ENCODE peak calls at places on chromosomes 11 and 22, in nine cellular contexts. S, X, I, E, P, D, M, V and C are unnamed samples.

GRCh38 chr11:106222626-106223025 is 145.2 kb downstream of the AASDHPPT start:
- DNase-seq in D (no peak), V (no peak), E (no peak), P (no peak), I (no peak), S (no peak), X (no peak), M (no peak), C (no peak)

GRCh38 chr22:22463855-22464540 is 44.5 kb downstream of the ZNF280B start:
- DNase-seq in X (peak), P (peak), E (peak), V (peak), I (no peak), M (peak), D (peak), S (no peak), C (no peak)

GRCh38 chr11:8745431-8745986 is 62.9 kb downstream of the RPL27A start:
- DNase-seq in X (no peak), S (no peak), I (no peak), E (no peak), V (no peak), P (no peak), M (no peak), D (no peak), C (no peak)

GRCh38 chr11:78030429-78031325 is 7.6 kb upstream of the KCTD14 start:
- DNase-seq in M (peak), X (peak), I (peak), P (no peak), S (no peak), V (peak), E (no peak), D (no peak), C (no peak)

GRCh38 chr11:112538529-112538928 is 277.9 kb upstream of the PLET1 start:
- DNase-seq in M (no peak), V (no peak), S (no peak), D (no peak), P (no peak), X (no peak), I (no peak), E (no peak), C (no peak)

GRCh38 chr22:37273126-37273845 is 9.0 kb upstream of the CYTH4 start:
- DNase-seq in P (no peak), I (no peak), X (peak), V (peak), E (no peak), S (no peak), M (no peak), D (peak), C (no peak)

GRCh38 chr11:117809236-117810055 is 12.4 kb upstream of the DSCAML1 start:
- DNase-seq in E (peak), V (peak), X (peak), P (peak), I (no peak), D (peak), M (peak), S (no peak), C (no peak)

GRCh38 chr11:126596474-126596873 is 241.0 kb downstream of the ST3GAL4 start:
- DNase-seq in X (no peak), M (no peak), E (no peak), V (no peak), D (no peak), P (no peak), S (no peak), I (no peak), C (no peak)

GRCh38 chr11:88355887-88356286 is 18.4 kb upstream of the CTSC start:
- DNase-seq in I (no peak), D (no peak), V (no peak), S (no peak), X (no peak), E (no peak), M (no peak), P (no peak), C (no peak)

GRCh38 chr11:83945953-83946352 is 659.8 kb upstream of the CCDC90B start:
- DNase-seq in V (no peak), E (no peak), X (no peak), D (no peak), I (no peak), P (no peak), S (no peak), M (no peak), C (no peak)

GRCh38 chr22:26374645-26375044 is 54.4 kb upstream of the ASPHD2 start:
- DNase-seq in E (no peak), I (no peak), S (no peak), X (no peak), M (no peak), V (no peak), P (no peak), D (no peak), C (no peak)

GRCh38 chr11:77086521-77087472 is 15.8 kb upstream of the OMP start:
- DNase-seq in D (no peak), E (no peak), P (no peak), M (peak), S (no peak), V (no peak), I (no peak), X (no peak), C (no peak)

GRCh38 chr11:133402551-133402950 is 129.8 kb downstream of the OPCML start:
- DNase-seq in S (no peak), M (no peak), X (no peak), E (no peak), P (no peak), V (no peak), D (no peak), I (no peak), C (no peak)

GRCh38 chr22:45398214-45398613 is 15.2 kb downstream of the SMC1B start:
- DNase-seq in V (no peak), E (no peak), S (no peak), X (no peak), I (no peak), M (peak), D (no peak), P (no peak), C (no peak)

GRCh38 chr22:50486561-50487289 is at the start of gene MIOX:
- DNase-seq in S (no peak), I (peak), D (peak), E (no peak), M (no peak), P (no peak), V (no peak), X (peak), C (no peak)

GRCh38 chr22:38148252-38148651 is 33.4 kb downstream of the PLA2G6 start:
- DNase-seq in I (peak), D (no peak), M (no peak), P (no peak), V (peak), X (peak), S (no peak), E (peak), C (no peak)

GRCh38 chr11:9293646-9294045 is 20.7 kb downstream of the TMEM41B start:
- DNase-seq in D (no peak), E (no peak), X (no peak), V (no peak), I (no peak), S (no peak), M (no peak), P (no peak), C (peak)

GRCh38 chr11:57479925-57480324 is 19.6 kb downstream of the RTN4RL2 start:
- DNase-seq in S (no peak), X (no peak), P (no peak), M (no peak), D (no peak), E (no peak), V (no peak), I (no peak), C (no peak)

GRCh38 chr11:34546511-34547206 is 33.1 kb upstream of the ELF5 start:
- DNase-seq in P (no peak), E (no peak), I (no peak), D (no peak), S (no peak), M (peak), V (no peak), X (no peak), C (no peak)

GRCh38 chr11:18310800-18311340 is 11.1 kb downstream of the HPS5 start:
- DNase-seq in V (peak), E (no peak), D (no peak), M (no peak), P (peak), I (peak), X (peak), S (no peak), C (no peak)

GRCh38 chr11:445765-446588 is 4.1 kb upstream of the PTDSS2 start:
- DNase-seq in E (no peak), X (no peak), M (no peak), V (no peak), D (no peak), P (no peak), I (no peak), S (no peak), C (no peak)

GRCh38 chr11:3056296-3057068 is 741 bp downstream of the CARS1 start:
- DNase-seq in I (no peak), S (no peak), M (peak), V (peak), E (no peak), P (no peak), D (no peak), X (no peak), C (no peak)

GRCh38 chr11:58905141-58905715 is 34.1 kb upstream of the GLYATL1 start:
- DNase-seq in D (peak), M (peak), V (peak), I (no peak), S (no peak), X (peak), P (no peak), E (no peak), C (peak)

GRCh38 chr22:48368975-48369525 is 1458.6 kb downstream of the BRD1 start:
- DNase-seq in P (no peak), I (no peak), X (no peak), V (no peak), E (no peak), D (no peak), S (no peak), M (no peak), C (peak)

GRCh38 chr11:121661796-121662508 is 209.2 kb upstream of the SORL1-AS1 start:
- DNase-seq in M (no peak), P (no peak), I (no peak), X (peak), E (no peak), V (peak), S (peak), D (peak), C (no peak)

GRCh38 chr11:107741044-107741823 is 29.4 kb upstream of the SLN start:
- DNase-seq in S (no peak), I (peak), M (peak), D (peak), E (peak), X (peak), V (peak), P (peak), C (no peak)

GRCh38 chr11:26571861-26572654 is at the start of gene MUC15:
- DNase-seq in V (no peak), I (peak), D (no peak), E (no peak), S (no peak), M (peak), P (no peak), X (no peak), C (no peak)

GRCh38 chr11:10540546-10540914 is 457 bp downstream of the RNF141 start:
- DNase-seq in S (no peak), V (no peak), I (no peak), X (peak), E (no peak), P (no peak), D (no peak), M (peak), C (peak)

GRCh38 chr22:23696326-23696851 is 5.6 kb downstream of the RGL4 start:
- DNase-seq in S (no peak), P (peak), X (peak), M (no peak), D (no peak), V (no peak), E (no peak), I (no peak), C (peak)

GRCh38 chr22:49014227-49015201 is 813.2 kb downstream of the BRD1 start:
- DNase-seq in I (no peak), E (no peak), V (no peak), D (no peak), P (no peak), S (no peak), M (no peak), X (no peak), C (peak)

GRCh38 chr11:119716475-119717057 is 12.4 kb downstream of the NECTIN1 start:
- DNase-seq in I (no peak), E (no peak), X (no peak), M (no peak), P (no peak), V (no peak), D (no peak), S (no peak), C (no peak)

GRCh38 chr11:17479284-17480214 is 2.9 kb upstream of the ABCC8 start:
- DNase-seq in I (no peak), M (peak), E (peak), P (no peak), X (peak), D (no peak), V (peak), S (no peak), C (no peak)

GRCh38 chr11:70550456-70551195 is 152.3 kb downstream of the CTTN start:
- DNase-seq in X (no peak), S (no peak), D (no peak), M (no peak), P (no peak), V (no peak), E (no peak), I (peak), C (no peak)

GRCh38 chr11:31943056-31943780 is 132.1 kb upstream of the PAX6 start:
- DNase-seq in S (no peak), M (no peak), I (no peak), E (no peak), V (no peak), P (no peak), X (no peak), D (no peak), C (no peak)

GRCh38 chr22:40326905-40327735 is 19.2 kb upstream of the ADSL start:
- DNase-seq in P (no peak), I (no peak), X (peak), E (no peak), S (no peak), V (no peak), D (no peak), M (no peak), C (no peak)

GRCh38 chr11:119222308-119222707 is 16.2 kb downstream of the CBL start:
- DNase-seq in I (no peak), X (peak), M (no peak), V (no peak), P (no peak), D (peak), S (no peak), E (no peak), C (no peak)

GRCh38 chr11:73249858-73250773 is 22.0 kb upstream of the P2RY6 start:
- DNase-seq in P (peak), M (no peak), I (no peak), E (no peak), V (no peak), D (no peak), X (no peak), S (no peak), C (no peak)

GRCh38 chr11:42631223-42631843 is 680.5 kb upstream of the API5 start:
- DNase-seq in X (peak), V (peak), M (no peak), S (no peak), D (peak), I (no peak), P (no peak), E (no peak), C (no peak)
- TF ChIP-seq CTCF in X (peak), V (peak), M (no peak), S (no peak), D (peak), I (peak), P (no peak), E (no peak), C (peak)

DNA sequence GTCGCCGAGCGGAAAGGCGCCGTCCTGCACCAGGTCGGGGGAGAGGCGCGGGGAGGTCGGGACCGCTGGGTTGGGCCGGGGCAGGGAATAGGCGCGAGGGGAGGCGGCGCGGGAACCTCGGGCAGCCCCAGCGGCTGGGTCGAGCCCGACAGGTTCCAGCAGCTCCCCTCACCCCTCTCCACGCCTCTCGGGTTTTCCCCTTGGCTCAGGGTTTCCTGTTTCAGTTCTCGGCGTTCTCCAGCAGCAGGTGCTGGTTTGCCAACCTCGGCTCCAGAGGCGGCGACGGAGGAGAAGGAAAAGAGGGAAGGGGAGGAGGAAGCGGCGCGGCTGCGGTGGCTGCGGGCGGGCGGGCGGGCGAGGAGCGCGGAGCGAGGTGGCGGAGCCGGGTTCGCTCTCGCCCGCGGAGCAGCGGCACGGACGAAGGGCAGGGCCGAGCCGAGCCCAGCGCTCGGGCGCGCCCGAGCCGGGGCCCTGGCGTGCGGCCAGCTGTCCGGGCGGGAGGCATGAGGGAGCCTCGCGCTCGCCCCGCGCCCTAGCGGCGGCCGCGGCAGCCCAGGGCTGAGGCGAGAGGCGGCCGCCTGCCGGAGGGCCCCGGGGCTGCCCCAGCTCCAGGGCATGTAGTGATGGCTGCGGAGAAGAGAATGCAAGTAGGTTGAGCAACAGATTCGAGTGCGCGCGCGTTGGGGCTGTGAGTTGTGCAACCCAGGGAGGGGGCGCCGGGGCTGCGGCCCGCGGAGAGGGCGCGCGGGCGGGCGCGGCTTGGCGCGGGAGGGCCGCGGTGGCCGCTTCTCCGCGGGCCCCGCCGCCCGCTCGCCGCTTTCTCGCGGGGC is at the start of gene ZC3H12C:
- DNase-seq in S (no peak), V (peak), E (peak), X (peak), D (peak), P (peak), M (peak), I (peak), C (peak)
- TF ChIP-seq CTCF in S (peak), V (peak), E (peak), X (peak), D (peak), P (no peak), M (peak), I (peak), C (peak)

DNA sequence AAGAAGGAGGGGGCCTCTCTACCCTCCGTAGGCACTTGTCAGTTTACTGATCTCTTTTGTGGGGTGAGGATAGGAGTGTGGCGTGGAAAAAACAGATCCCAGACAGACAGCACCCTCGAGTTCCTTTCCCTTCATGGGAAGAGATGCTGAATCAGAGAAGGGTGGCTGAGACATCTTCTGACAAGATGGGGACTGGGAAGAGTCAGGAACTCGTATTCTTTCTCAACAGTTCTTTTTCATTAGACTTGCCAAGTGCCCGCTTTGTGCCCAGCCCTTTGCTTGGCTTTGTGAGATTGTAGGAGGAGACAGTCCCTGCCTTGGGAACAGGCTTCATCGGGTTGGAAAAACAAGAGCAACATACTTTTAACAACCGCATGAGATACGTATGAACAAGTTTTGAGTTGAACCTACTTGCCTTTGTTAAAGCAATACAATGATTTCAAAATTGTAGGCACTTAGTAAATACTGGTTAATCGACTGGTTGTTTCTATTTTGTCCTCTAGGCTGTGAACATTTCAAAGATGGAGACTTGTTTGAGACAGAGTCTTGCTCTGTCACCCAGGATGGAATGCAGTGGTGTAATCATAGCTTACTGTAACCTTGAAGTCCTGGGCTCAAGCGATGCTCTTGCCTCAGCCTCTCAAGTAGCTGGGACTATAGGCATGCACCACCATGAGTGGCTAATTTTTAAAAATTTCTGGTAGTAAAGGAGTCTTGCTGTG is 1.1 kb downstream of the RRM1 start:
- DNase-seq in S (peak), M (no peak), I (peak), D (peak), V (peak), P (peak), E (no peak), X (peak), C (no peak)
- TF ChIP-seq CTCF in S (no peak), M (no peak), I (no peak), D (no peak), V (peak), P (no peak), E (no peak), X (no peak), C (peak)

DNA sequence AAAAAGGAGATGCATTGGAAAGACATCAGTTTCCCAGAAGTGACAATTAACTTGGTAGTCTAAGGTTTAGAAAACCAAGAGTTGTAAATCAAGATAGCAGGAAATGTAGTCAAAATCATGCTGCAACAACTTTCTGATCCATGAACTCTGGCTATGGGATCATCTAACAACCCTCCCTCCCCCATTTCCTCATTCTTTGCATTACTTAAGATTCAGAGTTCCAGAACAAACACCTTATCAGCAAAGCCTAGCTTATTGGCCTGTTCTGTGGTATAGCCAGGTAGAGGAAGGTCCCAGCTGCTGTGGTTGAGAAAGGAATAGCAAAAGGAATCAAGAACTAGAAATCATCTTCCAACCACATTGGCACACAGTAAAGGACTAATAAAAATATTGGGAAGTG is 651.1 kb downstream of the METTL15 start:
- DNase-seq in X (peak), E (peak), I (peak), M (no peak), D (no peak), S (no peak), P (no peak), V (peak), C (no peak)
- TF ChIP-seq CTCF in X (no peak), E (no peak), I (no peak), M (no peak), D (no peak), S (no peak), P (no peak), V (no peak), C (no peak)

GRCh38 chr22:20466659-20467379 is 28.8 kb downstream of the KLHL22 start:
- DNase-seq in V (no peak), I (no peak), P (no peak), D (no peak), E (no peak), S (no peak), X (no peak), M (peak), C (no peak)
- TF ChIP-seq CTCF in V (no peak), I (no peak), P (no peak), D (no peak), E (no peak), S (no peak), X (no peak), M (no peak), C (no peak)

DNA sequence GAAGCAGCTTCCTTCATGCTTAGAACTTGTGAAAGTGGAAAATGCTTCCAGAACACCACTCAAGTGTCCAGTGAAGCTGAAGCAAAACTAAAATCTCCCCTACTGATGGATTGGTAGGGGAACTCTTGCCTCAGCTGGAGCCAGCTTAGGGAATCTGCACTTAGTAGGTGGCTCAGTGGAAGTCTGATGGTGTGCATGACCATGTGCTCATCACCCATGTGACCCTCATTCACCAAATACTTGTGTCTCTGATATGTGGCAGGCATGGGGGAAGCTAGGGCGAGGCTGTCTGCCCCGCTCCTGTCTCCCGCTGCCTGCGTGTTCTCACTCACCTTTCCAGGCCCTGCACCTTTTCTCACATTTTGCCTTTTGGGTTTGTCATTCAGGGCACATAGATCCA is 7.2 kb downstream of the TEAD1 start:
- DNase-seq in E (no peak), P (no peak), X (no peak), M (no peak), V (no peak), S (no peak), I (no peak), D (no peak), C (no peak)
- TF ChIP-seq CTCF in E (no peak), P (no peak), X (no peak), M (no peak), V (no peak), S (no peak), I (no peak), D (no peak), C (no peak)